ENCODE peak calls at places on chromosomes 16 and 17, in five cellular contexts. G is neural progenitor cell, I is Caco-2, D is Panc1, L is endothelial cell. Y is an unnamed sample.
A peak's percentile ranks its signal among the peaks of the same experiment; 100 is the strongest.

GRCh38 chr16:71807905-71808592 is 585 bp downstream of the AP1G1 start:
- DNase-seq in I (no peak), D (no peak), L (peak; percentile 6), G (peak; percentile 49), Y (no peak)

GRCh38 chr16:89973654-89974335 is 25.2 kb downstream of the DEF8 start:
- DNase-seq in L (no peak), G (no peak), I (peak; percentile 61), D (no peak), Y (no peak)

GRCh38 chr16:57873218-57873617 is 70.9 kb upstream of the KIFC3 start:
- DNase-seq in L (no peak), G (peak; percentile 50), D (no peak), I (no peak), Y (no peak)

GRCh38 chr17:9402590-9403199 is 172.9 kb downstream of the STX8 start:
- DNase-seq in I (peak; percentile 53), L (peak; percentile 48), D (no peak), G (peak; percentile 39), Y (peak; percentile 23)

GRCh38 chr17:35001549-35001948 is 21.2 kb downstream of the LIG3 start:
- DNase-seq in D (no peak), I (no peak), L (no peak), G (no peak), Y (no peak)

GRCh38 chr17:74947041-74947754 is 11.5 kb downstream of the OTOP3 start:
- DNase-seq in D (no peak), G (no peak), I (no peak), L (no peak), Y (no peak)

GRCh38 chr16:749010-749409 is 8.2 kb upstream of the CIAO3 start:
- DNase-seq in G (no peak), L (no peak), D (no peak), I (no peak), Y (peak; percentile 75)

GRCh38 chr17:48202945-48203344 is 95.4 kb downstream of the SNX11 start:
- DNase-seq in G (no peak), L (no peak), D (no peak), I (no peak), Y (no peak)

GRCh38 chr16:87963400-87963799 is 12.2 kb downstream of the BANP start:
- DNase-seq in G (no peak), I (no peak), D (no peak), L (no peak), Y (peak; percentile 80)

GRCh38 chr16:508884-509736 is 18.4 kb upstream of the CAPN15 start:
- DNase-seq in D (no peak), I (no peak), G (no peak), L (no peak), Y (no peak)

GRCh38 chr17:58263773-58264172 is 17.0 kb downstream of the MPO start:
- DNase-seq in L (no peak), G (no peak), I (no peak), D (no peak), Y (no peak)

GRCh38 chr17:6421700-6422604 is 13.0 kb downstream of the AIPL1 start:
- DNase-seq in G (peak; percentile 92), D (peak; percentile 55), L (peak; percentile 89), I (peak; percentile 71), Y (peak; percentile 58)

GRCh38 chr16:66525396-66526180 is 24.3 kb downstream of the TK2 start:
- DNase-seq in L (no peak), D (no peak), I (no peak), G (no peak), Y (peak; percentile 92)

GRCh38 chr17:43401293-43401692 is 2.5 kb downstream of the ARL4D start:
- DNase-seq in G (no peak), D (peak; percentile 59), I (no peak), L (no peak), Y (peak; percentile 94)

GRCh38 chr16:54359086-54359485 is 72.5 kb upstream of the IRX3 start:
- DNase-seq in L (no peak), D (no peak), G (peak; percentile 28), I (peak; percentile 55), Y (no peak)

GRCh38 chr16:77780378-77780837 is 8.0 kb upstream of the VAT1L start:
- DNase-seq in D (peak; percentile 33), L (no peak), G (no peak), I (no peak), Y (peak; percentile 24)

GRCh38 chr16:69064164-69064563 is 41.3 kb upstream of the HAS3 start:
- DNase-seq in G (no peak), L (no peak), D (peak; percentile 51), I (no peak), Y (peak; percentile 82)

GRCh38 chr16:56470666-56471065 is 19.3 kb downstream of the OGFOD1 start:
- DNase-seq in D (no peak), I (no peak), G (no peak), L (no peak), Y (no peak)

GRCh38 chr16:89775223-89775622 is 41.2 kb downstream of the FANCA start:
- DNase-seq in G (no peak), L (no peak), D (no peak), I (no peak), Y (no peak)

GRCh38 chr16:26762596-26762995 is 304.1 kb upstream of the C16orf82 start:
- DNase-seq in I (no peak), G (peak; percentile 30), D (no peak), L (no peak), Y (no peak)

GRCh38 chr17:21019976-21020575 is 22.7 kb downstream of the USP22 start:
- DNase-seq in D (no peak), G (peak; percentile 29), I (peak; percentile 66), L (no peak), Y (peak; percentile 35)

GRCh38 chr17:3754458-3755334 is 31.0 kb downstream of the HASPIN start:
- DNase-seq in G (peak; percentile 95), D (no peak), L (peak; percentile 58), I (peak; percentile 92), Y (no peak)

GRCh38 chr17:332558-333322 is 19.9 kb downstream of the RPH3AL start:
- DNase-seq in I (no peak), D (no peak), L (no peak), G (no peak), Y (peak; percentile 14)

GRCh38 chr16:85891776-85892166 is 7.2 kb upstream of the IRF8 start:
- DNase-seq in G (no peak), D (no peak), I (no peak), L (no peak), Y (no peak)

GRCh38 chr16:87190288-87191240 is 126.6 kb downstream of the C16orf95 start:
- DNase-seq in I (no peak), G (no peak), L (peak; percentile 28), D (no peak), Y (no peak)

GRCh38 chr17:67863624-67864247 is 38.4 kb downstream of the BPTF start:
- DNase-seq in L (no peak), D (no peak), G (no peak), I (no peak), Y (no peak)

GRCh38 chr17:67867591-67867990 is 42.3 kb downstream of the BPTF start:
- DNase-seq in I (no peak), L (no peak), G (no peak), D (no peak), Y (no peak)

GRCh38 chr17:67865438-67865837 is 40.1 kb downstream of the BPTF start:
- DNase-seq in G (no peak), L (no peak), D (no peak), I (no peak), Y (no peak)

GRCh38 chr17:67868176-67868575 is 42.9 kb downstream of the BPTF start:
- DNase-seq in G (no peak), L (no peak), D (no peak), I (no peak), Y (no peak)

DNA sequence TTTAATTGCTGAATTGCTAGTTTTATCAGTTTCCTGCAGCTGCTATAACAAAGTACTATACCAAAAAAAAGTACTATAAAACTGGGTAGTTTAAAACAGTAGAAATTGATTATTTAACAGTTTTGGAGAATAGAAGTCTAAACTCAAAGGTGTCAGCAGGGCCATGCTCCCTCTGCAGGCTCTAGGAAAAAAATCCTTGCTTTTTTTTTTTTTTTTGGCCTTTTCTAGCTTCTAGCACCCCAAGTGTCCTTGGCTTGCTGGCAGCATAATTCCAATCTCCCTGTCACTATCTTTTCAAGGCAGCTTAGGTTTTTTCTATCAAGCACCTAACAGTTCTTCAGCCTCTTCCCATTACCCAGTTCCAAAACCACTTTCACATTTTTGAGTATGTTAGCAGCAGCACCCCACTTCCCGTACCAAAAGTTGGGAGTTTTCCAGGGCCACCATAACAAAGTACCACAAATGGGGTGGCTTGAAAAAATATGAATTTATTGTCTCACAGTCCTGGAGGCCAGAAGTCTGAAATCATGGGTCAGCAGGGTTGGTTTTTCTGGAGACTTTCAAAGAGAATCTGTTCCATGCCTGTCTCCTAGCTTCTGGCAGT is 37.4 kb downstream of the BPTF start:
- DNase-seq in D (no peak), G (peak; percentile 7), L (no peak), I (no peak), Y (no peak)
- TF ChIP-seq CTCF in D (peak; percentile 13), G (no peak), L (no peak), I (no peak), Y (peak; percentile 56)

DNA sequence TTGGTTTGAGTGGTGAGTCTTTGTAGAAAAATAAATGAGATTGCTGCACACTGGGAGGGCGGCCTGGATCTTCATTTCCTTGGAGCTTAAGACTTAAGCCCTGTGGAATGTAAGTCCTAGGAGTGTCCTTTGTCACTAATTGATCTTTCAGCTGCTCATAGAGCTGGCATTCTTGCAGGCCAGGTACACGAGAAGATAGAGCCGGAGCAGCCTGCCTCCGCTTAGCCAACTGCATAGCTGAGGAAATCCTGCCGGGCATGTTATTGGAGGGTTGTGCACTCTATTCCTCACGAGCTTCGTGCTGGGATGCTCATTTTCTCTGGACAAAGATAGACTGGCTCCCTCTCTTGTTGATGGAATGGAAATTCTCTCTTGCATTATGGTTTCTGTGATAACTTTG is 76.8 kb downstream of the RPA1 start:
- DNase-seq in I (peak; percentile 56), D (no peak), G (peak; percentile 90), L (no peak), Y (no peak)
- TF ChIP-seq CTCF in I (no peak), D (no peak), G (no peak), L (no peak), Y (no peak)

DNA sequence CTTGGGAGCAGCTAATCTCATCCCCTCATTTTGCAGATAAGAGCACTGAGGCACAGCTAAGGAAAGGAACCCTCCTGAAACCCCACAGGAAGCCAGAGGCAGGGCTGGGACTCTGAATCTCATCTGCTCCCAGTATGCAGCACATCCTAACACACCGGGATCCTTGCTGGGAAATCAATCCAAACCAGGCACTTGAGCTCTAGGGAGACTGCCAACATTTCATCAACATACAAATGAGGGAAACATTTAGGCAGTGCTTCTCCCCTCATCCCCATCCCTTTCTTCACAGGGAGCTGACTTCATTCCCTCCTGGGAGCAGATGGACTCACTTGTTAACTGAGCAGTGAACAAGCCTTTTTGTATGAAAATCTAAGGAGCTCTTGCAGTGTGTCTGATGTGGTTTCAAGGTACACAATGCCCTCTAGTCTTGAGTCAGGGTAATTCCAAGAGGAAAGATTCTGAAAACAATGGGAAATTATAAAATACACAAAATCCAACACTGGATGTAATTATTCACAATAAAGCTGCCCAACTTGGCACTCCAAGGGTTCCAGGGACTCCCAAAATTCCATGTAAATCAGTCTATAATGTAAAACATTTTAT is 96.3 kb downstream of the TMEM114 start:
- DNase-seq in G (peak; percentile 53), D (no peak), I (no peak), L (no peak), Y (no peak)
- TF ChIP-seq CTCF in G (peak; percentile 54), D (peak; percentile 21), I (no peak), L (no peak), Y (no peak)

GRCh38 chr17:79126139-79126538 is 51.5 kb downstream of the ENGASE start:
- DNase-seq in I (peak; percentile 41), L (no peak), D (no peak), G (peak; percentile 61), Y (no peak)
- TF ChIP-seq CTCF in I (peak; percentile 49), L (no peak), D (no peak), G (peak; percentile 52), Y (peak; percentile 30)

Y was measured in HFFc6.